ENCODE peak calls at places on chromosomes 5 and 9, in eight cellular contexts. C, Q, N, O, D, E, G and F are unnamed samples.

GRCh38 chr5:14006823-14007510 is 62.5 kb upstream of the DNAH5 start:
- DNase-seq in Q (no peak), D (no peak), N (no peak), G (no peak), O (no peak), E (no peak), C (no peak), F (no peak)

GRCh38 chr5:72107874-72108199 is 562 bp downstream of the MAP1B start:
- DNase-seq in Q (peak), G (peak), C (no peak), E (no peak), D (no peak), O (peak), N (no peak), F (no peak)

GRCh38 chr5:73974871-73975351 is 348.9 kb downstream of the ARHGEF28 start:
- DNase-seq in G (no peak), N (no peak), D (no peak), Q (no peak), O (no peak), E (peak), C (peak), F (peak)

GRCh38 chr5:176183321-176184074 is 54.7 kb upstream of the SIMC1 start:
- DNase-seq in G (no peak), O (no peak), N (no peak), D (no peak), C (no peak), E (no peak), Q (no peak), F (no peak)

GRCh38 chr9:35396560-35397215 is 93.2 kb upstream of the RUSC2 start:
- DNase-seq in G (no peak), N (no peak), D (no peak), Q (no peak), E (no peak), C (no peak), O (no peak), F (no peak)

GRCh38 chr5:115467631-115468030 is 76.9 kb downstream of the FEM1C start:
- DNase-seq in C (no peak), G (no peak), E (no peak), O (no peak), Q (no peak), N (peak), D (no peak), F (no peak)

GRCh38 chr9:125446581-125447094 is 185.0 kb downstream of the GAPVD1 start:
- DNase-seq in C (no peak), E (no peak), D (no peak), N (no peak), O (no peak), G (no peak), Q (no peak), F (no peak)

GRCh38 chr9:14322211-14323082 is 8.5 kb upstream of the NFIB start:
- DNase-seq in C (peak), O (peak), Q (peak), G (peak), E (peak), D (peak), N (peak), F (peak)

GRCh38 chr9:99371376-99371775 is 149.3 kb downstream of the SEC61B start:
- DNase-seq in E (no peak), Q (no peak), G (no peak), O (no peak), D (no peak), C (no peak), N (no peak), F (no peak)

GRCh38 chr5:148474025-148474511 is 90.3 kb downstream of the FBXO38 start:
- DNase-seq in N (peak), O (peak), D (peak), G (no peak), C (no peak), Q (peak), E (peak), F (no peak)

GRCh38 chr5:73122875-73123810 is 2.8 kb downstream of the TMEM171 start:
- DNase-seq in E (no peak), G (peak), D (no peak), Q (no peak), N (peak), C (no peak), O (peak), F (no peak)

GRCh38 chr9:36748322-36748899 is 175.7 kb downstream of the MELK start:
- DNase-seq in O (peak), G (no peak), Q (peak), E (peak), D (no peak), N (peak), C (no peak), F (peak)

GRCh38 chr9:744790-745456 is 96.6 kb upstream of the DMRT1 start:
- DNase-seq in G (no peak), D (peak), O (no peak), N (peak), E (peak), Q (no peak), C (no peak), F (peak)

GRCh38 chr5:76500633-76501393 is 97.7 kb downstream of the IQGAP2 start:
- DNase-seq in Q (no peak), D (no peak), E (no peak), N (peak), G (no peak), C (no peak), O (peak), F (no peak)

GRCh38 chr9:98120476-98120875 is 1.5 kb upstream of the TRIM14 start:
- DNase-seq in E (no peak), G (no peak), Q (no peak), N (no peak), O (no peak), C (no peak), D (no peak), F (no peak)

GRCh38 chr9:650362-650761 is 191.1 kb upstream of the DMRT1 start:
- DNase-seq in G (no peak), O (no peak), N (no peak), E (no peak), C (no peak), Q (no peak), D (no peak), F (no peak)

GRCh38 chr9:12464910-12465512 is 228.2 kb upstream of the TYRP1 start:
- DNase-seq in C (no peak), Q (no peak), O (peak), N (peak), D (no peak), E (no peak), G (no peak), F (no peak)

GRCh38 chr5:122119205-122119604 is 10.1 kb upstream of the ZNF474 start:
- DNase-seq in E (no peak), G (no peak), Q (no peak), D (no peak), C (no peak), O (no peak), N (no peak), F (no peak)

GRCh38 chr5:144024601-144025000 is 145.9 kb downstream of the YIPF5 start:
- DNase-seq in D (no peak), E (no peak), C (no peak), Q (no peak), N (no peak), O (no peak), G (no peak), F (no peak)

GRCh38 chr5:136028782-136029742 is at the start of gene TGFBI:
- DNase-seq in O (no peak), Q (peak), C (peak), G (peak), N (peak), D (peak), E (peak), F (peak)

GRCh38 chr5:132446621-132447020 is 44.0 kb downstream of the IRF1 start:
- DNase-seq in D (peak), N (peak), C (no peak), E (peak), Q (no peak), O (no peak), G (peak), F (peak)

GRCh38 chr9:132356276-132356924 is 1.6 kb upstream of the SETX start:
- DNase-seq in D (no peak), O (no peak), G (no peak), C (no peak), Q (no peak), N (no peak), E (no peak), F (no peak)

GRCh38 chr5:141618030-141618803 is 583 bp downstream of the DIAPH1 start:
- DNase-seq in N (no peak), E (no peak), D (peak), Q (no peak), C (peak), G (peak), O (no peak), F (peak)

GRCh38 chr5:177335701-177336065 is 15.8 kb downstream of the LMAN2 start:
- DNase-seq in C (no peak), D (no peak), Q (no peak), N (no peak), G (no peak), E (peak), O (no peak), F (no peak)

GRCh38 chr5:1208743-1209551 is 7.6 kb downstream of the SLC6A19 start:
- DNase-seq in N (no peak), C (no peak), Q (peak), G (no peak), E (no peak), D (no peak), O (no peak), F (no peak)

GRCh38 chr9:114005371-114006154 is 72.5 kb downstream of the AMBP start:
- DNase-seq in Q (no peak), D (peak), N (no peak), O (no peak), G (no peak), E (no peak), C (peak), F (peak)

GRCh38 chr9:77128125-77128789 is 49.1 kb upstream of the VPS13A start:
- DNase-seq in N (no peak), C (no peak), G (no peak), E (no peak), O (no peak), D (no peak), Q (no peak), F (no peak)

GRCh38 chr9:37963936-37964739 is 60.2 kb upstream of the SLC25A51 start:
- DNase-seq in O (peak), Q (no peak), C (peak), D (peak), N (peak), G (peak), E (no peak), F (peak)

GRCh38 chr5:148653840-148654781 is at the start of gene HTR4:
- DNase-seq in E (no peak), N (no peak), O (no peak), C (no peak), G (no peak), Q (no peak), D (no peak), F (no peak)

GRCh38 chr5:143887901-143888648 is 76.1 kb downstream of the HMHB1 start:
- DNase-seq in E (no peak), G (no peak), Q (no peak), N (peak), C (no peak), O (peak), D (no peak), F (no peak)

GRCh38 chr5:11973469-11973868 is 69.2 kb upstream of the CTNND2 start:
- DNase-seq in C (no peak), O (no peak), E (no peak), Q (no peak), N (no peak), D (no peak), G (no peak), F (no peak)
- H3K4me3 ChIP-seq in C (no peak), O (no peak), E (no peak), Q (no peak), N (no peak), D (no peak), G (no peak), F (no peak)

DNA sequence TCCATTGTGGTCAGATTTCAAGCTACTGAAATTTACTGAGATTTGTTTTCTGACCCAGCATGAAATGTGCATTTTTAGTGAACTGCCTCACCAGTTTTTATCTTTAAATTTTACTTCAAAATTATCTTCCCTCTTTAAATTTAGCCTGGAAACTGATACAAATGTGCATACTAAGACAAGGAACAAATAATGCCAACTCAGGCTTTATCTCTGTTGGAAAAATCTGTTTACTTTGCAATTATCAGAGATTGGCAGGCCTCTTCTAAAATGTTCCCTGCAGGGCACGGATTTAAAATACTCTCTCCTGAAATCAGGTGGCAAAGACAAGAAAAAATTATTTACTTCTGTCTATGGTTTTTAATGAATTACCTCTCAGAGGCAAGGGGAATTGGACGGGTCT is 151.0 kb upstream of the PTCH1 start:
- DNase-seq in E (no peak), G (no peak), D (no peak), O (no peak), N (no peak), C (no peak), Q (no peak), F (no peak)
- H3K27ac ChIP-seq in E (no peak), G (no peak), D (no peak), O (no peak), N (no peak), C (no peak), Q (no peak), F (no peak)

GRCh38 chr5:90166816-90167215 is 242.7 kb downstream of the CETN3 start:
- DNase-seq in E (no peak), G (no peak), C (no peak), Q (no peak), O (no peak), D (no peak), N (no peak), F (no peak)

GRCh38 chr5:90162324-90162723 is 247.2 kb downstream of the CETN3 start:
- DNase-seq in E (no peak), G (no peak), C (no peak), O (no peak), D (no peak), Q (no peak), N (no peak), F (no peak)

GRCh38 chr5:90158131-90158530 is 251.4 kb downstream of the CETN3 start:
- DNase-seq in D (no peak), N (no peak), G (no peak), E (no peak), Q (no peak), O (no peak), C (no peak), F (no peak)

DNA sequence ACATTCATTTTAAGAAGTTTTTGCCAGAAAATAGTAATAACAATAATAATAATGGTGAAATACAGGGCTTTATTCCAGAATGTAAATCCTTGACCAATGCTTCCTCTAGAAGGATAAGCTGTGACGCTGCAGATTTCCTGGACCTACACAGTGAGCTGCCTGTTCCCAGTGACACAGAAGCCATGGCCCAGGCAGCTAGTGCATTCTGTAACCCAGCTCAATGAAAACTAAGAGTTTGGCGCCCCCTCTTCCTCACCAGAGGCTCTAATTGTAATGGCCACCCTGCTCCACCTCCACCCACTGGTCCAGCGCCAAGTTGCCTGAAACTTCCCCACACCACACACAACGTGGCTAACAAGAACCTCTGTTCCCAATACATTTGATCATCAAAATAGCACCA is 248.2 kb downstream of the CETN3 start:
- DNase-seq in N (peak), C (peak), G (no peak), O (peak), D (peak), Q (peak), E (peak), F (peak)
- TF ChIP-seq CTCF in N (peak), C (no peak), G (no peak), O (peak), D (no peak), Q (peak), E (peak), F (no peak)

GRCh38 chr5:125402787-125403186 is 656.3 kb upstream of the ZNF608 start:
- DNase-seq in E (no peak), C (no peak), G (no peak), O (no peak), Q (no peak), D (no peak), N (no peak), F (no peak)

GRCh38 chr5:125396462-125396861 is 650.0 kb upstream of the ZNF608 start:
- DNase-seq in C (no peak), G (no peak), Q (no peak), O (no peak), E (no peak), N (no peak), D (no peak), F (no peak)

GRCh38 chr5:125399885-125400284 is 653.4 kb upstream of the ZNF608 start:
- DNase-seq in E (no peak), O (no peak), C (no peak), G (no peak), N (no peak), D (no peak), Q (no peak), F (no peak)

GRCh38 chr5:125398466-125398865 is 652.0 kb upstream of the ZNF608 start:
- DNase-seq in E (no peak), N (no peak), Q (no peak), G (no peak), D (no peak), O (no peak), C (no peak), F (no peak)

DNA sequence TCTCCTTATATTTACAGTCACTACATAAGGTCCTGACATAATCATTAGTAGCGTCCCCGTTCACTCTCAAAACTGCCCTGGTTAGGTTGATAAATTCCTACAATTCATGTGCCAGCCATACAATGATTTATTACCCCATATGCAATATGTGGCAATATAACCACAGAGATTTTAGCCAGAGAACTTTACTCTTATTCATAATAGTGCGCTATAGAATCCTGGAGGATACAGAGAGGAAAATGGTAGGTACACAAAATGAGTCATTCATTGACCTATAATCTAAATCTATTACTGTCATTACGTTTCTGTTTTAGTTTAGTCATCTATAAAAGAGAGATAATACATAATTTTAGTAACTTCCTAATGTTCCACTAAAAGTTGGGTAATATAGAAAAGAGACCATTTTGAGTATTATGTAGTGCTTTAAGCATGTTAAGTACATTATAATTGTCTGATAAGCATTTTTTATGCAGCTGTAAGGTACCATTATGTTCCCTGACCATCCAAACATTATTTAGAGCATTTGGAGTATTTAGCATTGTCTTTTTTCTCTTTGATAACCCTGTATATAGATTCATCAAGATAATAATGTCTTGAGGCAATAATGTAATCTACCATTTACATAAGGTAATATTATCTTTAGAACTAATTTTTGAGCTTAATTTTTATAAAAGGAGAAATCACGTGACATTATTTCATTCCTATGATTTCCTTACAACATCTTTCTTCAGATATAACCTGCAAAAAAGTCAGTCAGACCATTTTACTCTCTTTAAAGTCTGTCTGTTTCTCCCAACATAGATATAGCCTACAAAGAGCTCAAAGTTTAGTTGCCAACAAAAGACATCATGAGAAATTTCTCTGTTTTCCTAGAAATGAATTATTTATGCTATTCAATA is 655.5 kb upstream of the ZNF608 start:
- DNase-seq in G (peak), C (no peak), Q (no peak), O (no peak), D (no peak), N (peak), E (no peak), F (no peak)
- H3K4me3 ChIP-seq in G (no peak), C (no peak), Q (no peak), O (no peak), D (no peak), N (no peak), E (no peak), F (no peak)

DNA sequence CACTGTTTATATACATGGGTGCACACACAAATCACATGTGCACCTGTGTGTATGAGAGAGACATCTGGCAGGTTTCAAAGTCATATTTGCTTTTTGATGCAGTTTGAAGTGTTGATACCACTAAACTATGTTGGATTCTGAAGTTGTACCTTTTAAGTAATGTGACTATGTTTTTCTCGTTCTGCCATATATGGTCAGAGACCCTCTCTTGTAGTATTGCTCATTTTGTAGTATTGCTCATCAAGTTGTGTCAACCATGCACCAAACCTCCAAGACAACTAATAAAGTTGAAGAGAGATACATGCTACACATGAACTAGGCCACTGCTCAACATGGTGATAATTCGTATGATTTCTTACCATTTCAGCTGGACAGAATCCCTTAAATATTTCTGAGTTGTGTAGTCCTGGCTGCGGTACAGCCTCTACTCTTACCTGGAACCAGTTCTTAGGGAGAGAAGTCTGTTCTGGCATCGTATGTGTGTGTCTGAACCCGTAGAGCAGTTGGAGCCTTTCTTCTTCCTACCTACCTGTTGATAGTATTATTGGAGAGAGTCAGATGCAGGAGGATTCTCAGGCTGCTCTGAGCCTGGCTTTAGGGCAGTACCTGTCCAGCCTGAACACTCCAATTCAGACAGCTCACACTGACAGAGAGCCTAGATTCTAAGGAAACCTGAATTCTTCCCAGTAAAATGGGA is 190.3 kb downstream of the CD180 start:
- DNase-seq in O (no peak), N (no peak), E (no peak), D (no peak), G (no peak), C (no peak), Q (no peak), F (no peak)
- H3K27ac ChIP-seq in O (no peak), N (no peak), E (peak), D (peak), G (peak), C (peak), Q (peak), F (no peak)